ENCODE peak calls at places on chromosomes 3 and 15, in five cellular contexts. One of them, this sample, is unnamed.
A peak's percentile ranks its signal among the peaks of the same experiment; 100 is the strongest.

GRCh38 chr3:102083971-102084370 is 234.7 kb downstream of the NFKBIZ start:
- DNase-seq in M059J: no peak
- DNase-seq in stimulated activated CD4-positive, alpha-beta T cell treated with anti-CD3 and anti-CD28 coated beads, TNF-alpha, amount 100 ng/mL, for 1 hour: no peak
- DNase-seq in iris pigment epithelial cell: peak; percentile 59
- DNase-seq in T-helper 1 cell: no peak
- DNase-seq in this sample: peak; percentile 93

GRCh38 chr15:53197426-53197839 is 407.3 kb upstream of the ONECUT1 start:
- DNase-seq in M059J: peak; percentile 43
- DNase-seq in stimulated activated CD4-positive, alpha-beta T cell treated with anti-CD3 and anti-CD28 coated beads, TNF-alpha, amount 100 ng/mL, for 1 hour: peak; percentile 1
- DNase-seq in iris pigment epithelial cell: peak; percentile 27
- DNase-seq in T-helper 1 cell: peak; percentile 53
- DNase-seq in this sample: peak; percentile 12

GRCh38 chr3:182810574-182811268 is 17.4 kb downstream of the ATP11B start:
- DNase-seq in M059J: no peak
- DNase-seq in stimulated activated CD4-positive, alpha-beta T cell treated with anti-CD3 and anti-CD28 coated beads, TNF-alpha, amount 100 ng/mL, for 1 hour: no peak
- DNase-seq in iris pigment epithelial cell: peak; percentile 56
- DNase-seq in T-helper 1 cell: no peak
- DNase-seq in this sample: no peak

GRCh38 chr3:63405882-63406281 is 127.8 kb downstream of the SYNPR start:
- DNase-seq in M059J: no peak
- DNase-seq in stimulated activated CD4-positive, alpha-beta T cell treated with anti-CD3 and anti-CD28 coated beads, TNF-alpha, amount 100 ng/mL, for 1 hour: no peak
- DNase-seq in iris pigment epithelial cell: no peak
- DNase-seq in T-helper 1 cell: no peak
- DNase-seq in this sample: no peak

GRCh38 chr15:101446527-101447167 is 42.9 kb downstream of the PCSK6 start:
- DNase-seq in M059J: peak; percentile 53
- DNase-seq in stimulated activated CD4-positive, alpha-beta T cell treated with anti-CD3 and anti-CD28 coated beads, TNF-alpha, amount 100 ng/mL, for 1 hour: no peak
- DNase-seq in iris pigment epithelial cell: no peak
- DNase-seq in T-helper 1 cell: no peak
- DNase-seq in this sample: peak; percentile 65

GRCh38 chr15:73796266-73796939 is 43.3 kb upstream of the INSYN1 start:
- DNase-seq in M059J: no peak
- DNase-seq in stimulated activated CD4-positive, alpha-beta T cell treated with anti-CD3 and anti-CD28 coated beads, TNF-alpha, amount 100 ng/mL, for 1 hour: no peak
- DNase-seq in iris pigment epithelial cell: no peak
- DNase-seq in T-helper 1 cell: no peak
- DNase-seq in this sample: no peak

GRCh38 chr15:42921049-42921731 is 612 bp upstream of the TTBK2 start:
- DNase-seq in M059J: peak; percentile 47
- DNase-seq in stimulated activated CD4-positive, alpha-beta T cell treated with anti-CD3 and anti-CD28 coated beads, TNF-alpha, amount 100 ng/mL, for 1 hour: peak; percentile 22
- DNase-seq in iris pigment epithelial cell: peak; percentile 24
- DNase-seq in T-helper 1 cell: peak; percentile 53
- DNase-seq in this sample: peak; percentile 23

GRCh38 chr3:167761302-167761701 is 25.8 kb downstream of the SERPINI1 start:
- DNase-seq in M059J: no peak
- DNase-seq in stimulated activated CD4-positive, alpha-beta T cell treated with anti-CD3 and anti-CD28 coated beads, TNF-alpha, amount 100 ng/mL, for 1 hour: no peak
- DNase-seq in iris pigment epithelial cell: no peak
- DNase-seq in T-helper 1 cell: no peak
- DNase-seq in this sample: no peak

GRCh38 chr3:15427981-15428380 is 583 bp downstream of the EAF1 start:
- DNase-seq in M059J: peak; percentile 3
- DNase-seq in stimulated activated CD4-positive, alpha-beta T cell treated with anti-CD3 and anti-CD28 coated beads, TNF-alpha, amount 100 ng/mL, for 1 hour: no peak
- DNase-seq in iris pigment epithelial cell: no peak
- DNase-seq in T-helper 1 cell: no peak
- DNase-seq in this sample: no peak

This sample was measured in fibroblast of villous mesenchyme.